ENCODE peak calls at places on chromosomes 12 and 14, in nine cellular contexts. I, A, E, V, L, B, Z, R and H are unnamed samples.

GRCh38 chr12:2172040-2172439 is 119.3 kb downstream of the CACNA1C start:
- DNase-seq in I (no peak), A (no peak), E (no peak), V (no peak), L (no peak), B (no peak), Z (no peak), R (no peak), H (no peak)

GRCh38 chr12:88520436-88520820 is 59.8 kb downstream of the KITLG start:
- DNase-seq in I (no peak), A (no peak), E (no peak), V (no peak), L (no peak), B (no peak), Z (no peak), R (no peak), H (no peak)

GRCh38 chr14:61472801-61473376 is 151.5 kb downstream of the PRKCH start:
- DNase-seq in I (peak), A (peak), E (peak), V (no peak), L (no peak), B (no peak), Z (peak), R (no peak), H (no peak)

GRCh38 chr14:90301580-90302181 is 30.1 kb downstream of the NRDE2 start:
- DNase-seq in I (no peak), A (peak), E (no peak), V (no peak), L (no peak), B (no peak), Z (no peak), R (peak), H (no peak)

GRCh38 chr14:58697927-58698641 is 60.3 kb downstream of the DACT1 start:
- DNase-seq in I (no peak), A (no peak), E (no peak), V (no peak), L (no peak), B (no peak), Z (no peak), R (peak), H (no peak)

GRCh38 chr12:11577658-11578260 is 71.7 kb upstream of the ETV6 start:
- DNase-seq in I (no peak), A (no peak), E (no peak), V (no peak), L (no peak), B (no peak), Z (no peak), R (peak), H (no peak)

GRCh38 chr12:69570000-69570516 is 15.2 kb upstream of the CCT2 start:
- DNase-seq in I (no peak), A (no peak), E (no peak), V (no peak), L (no peak), B (no peak), Z (no peak), R (peak), H (no peak)

GRCh38 chr12:128259556-128260070 is 7.4 kb upstream of the TMEM132C start:
- DNase-seq in I (no peak), A (peak), E (no peak), V (no peak), L (peak), B (peak), Z (no peak), R (peak), H (peak)

GRCh38 chr14:67717048-67717447 is 15.4 kb downstream of the RDH12 start:
- DNase-seq in I (no peak), A (no peak), E (no peak), V (no peak), L (no peak), B (no peak), Z (no peak), R (no peak), H (no peak)

GRCh38 chr12:106246891-106247730 is 709 bp downstream of the CKAP4 start:
- DNase-seq in I (peak), A (no peak), E (peak), V (peak), L (peak), B (peak), Z (peak), R (peak), H (no peak)

GRCh38 chr12:115216300-115216699 is 532.3 kb upstream of the TBX3 start:
- DNase-seq in I (no peak), A (no peak), E (no peak), V (no peak), L (no peak), B (no peak), Z (no peak), R (peak), H (no peak)

GRCh38 chr12:106918746-106919145 is 37.0 kb upstream of the TMEM263 start:
- DNase-seq in I (no peak), A (peak), E (no peak), V (no peak), L (no peak), B (no peak), Z (no peak), R (peak), H (no peak)

GRCh38 chr14:101512396-101512695 is 48.9 kb upstream of the DIO3 start:
- DNase-seq in I (no peak), A (no peak), E (no peak), V (no peak), L (no peak), B (no peak), Z (no peak), R (no peak), H (no peak)

GRCh38 chr12:49025463-49025862 is 6.9 kb upstream of the PRKAG1 start:
- DNase-seq in I (no peak), A (no peak), E (no peak), V (no peak), L (no peak), B (no peak), Z (no peak), R (no peak), H (no peak)

GRCh38 chr12:115584156-115584555 is 693.3 kb downstream of the MED13L start:
- DNase-seq in I (no peak), A (no peak), E (no peak), V (no peak), L (no peak), B (no peak), Z (no peak), R (peak), H (no peak)

GRCh38 chr12:88530868-88531267 is 49.4 kb downstream of the KITLG start:
- DNase-seq in I (no peak), A (no peak), E (no peak), V (no peak), L (no peak), B (no peak), Z (no peak), R (no peak), H (no peak)

GRCh38 chr14:52033131-52033642 is 35.7 kb downstream of the NID2 start:
- DNase-seq in I (no peak), A (no peak), E (no peak), V (no peak), L (no peak), B (no peak), Z (no peak), R (no peak), H (no peak)

GRCh38 chr12:128164533-128164932 is 102.4 kb upstream of the TMEM132C start:
- DNase-seq in I (no peak), A (no peak), E (no peak), V (no peak), L (no peak), B (no peak), Z (no peak), R (no peak), H (no peak)

GRCh38 chr12:103308396-103308795 is 187.4 kb downstream of the C12orf42 start:
- DNase-seq in I (no peak), A (no peak), E (no peak), V (no peak), L (no peak), B (no peak), Z (no peak), R (no peak), H (no peak)

GRCh38 chr14:50917449-50917848 is 26.8 kb downstream of the PYGL start:
- DNase-seq in I (no peak), A (no peak), E (no peak), V (no peak), L (no peak), B (no peak), Z (no peak), R (no peak), H (no peak)

GRCh38 chr12:7937867-7938506 is 2.0 kb upstream of the SLC2A3 start:
- DNase-seq in I (no peak), A (no peak), E (no peak), V (no peak), L (no peak), B (no peak), Z (no peak), R (no peak), H (no peak)

GRCh38 chr12:128365831-128366231 is 98.9 kb downstream of the TMEM132C start:
- DNase-seq in I (no peak), A (no peak), E (no peak), V (no peak), L (peak), B (peak), Z (no peak), R (no peak), H (peak)

GRCh38 chr12:122687091-122687490 is 16.1 kb downstream of the HCAR2 start:
- DNase-seq in I (no peak), A (no peak), E (no peak), V (no peak), L (no peak), B (no peak), Z (no peak), R (peak), H (no peak)

GRCh38 chr14:22887260-22887989 is 4.4 kb downstream of the REM2 start:
- DNase-seq in I (peak), A (peak), E (peak), V (no peak), L (peak), B (peak), Z (peak), R (peak), H (no peak)

GRCh38 chr12:11853126-11853525 is 203.7 kb downstream of the ETV6 start:
- DNase-seq in I (no peak), A (no peak), E (no peak), V (no peak), L (no peak), B (no peak), Z (no peak), R (no peak), H (peak)

GRCh38 chr14:85519661-85520305 is 10.2 kb upstream of the FLRT2 start:
- DNase-seq in I (no peak), A (no peak), E (no peak), V (no peak), L (no peak), B (no peak), Z (no peak), R (no peak), H (no peak)

GRCh38 chr14:89955022-89955414 is 488 bp upstream of the EFCAB11 start:
- DNase-seq in I (no peak), A (no peak), E (no peak), V (no peak), L (no peak), B (no peak), Z (peak), R (peak), H (no peak)

GRCh38 chr12:92745874-92746553 is 43.2 kb downstream of the PLEKHG7 start:
- DNase-seq in I (no peak), A (no peak), E (no peak), V (peak), L (peak), B (peak), Z (no peak), R (peak), H (peak)

GRCh38 chr12:1719139-1719538 is 28.3 kb downstream of the ADIPOR2 start:
- DNase-seq in I (no peak), A (no peak), E (no peak), V (no peak), L (no peak), B (no peak), Z (no peak), R (no peak), H (no peak)

GRCh38 chr12:42588981-42589464 is 523 bp downstream of the PRICKLE1 start:
- DNase-seq in I (no peak), A (no peak), E (no peak), V (peak), L (peak), B (no peak), Z (no peak), R (peak), H (no peak)

GRCh38 chr14:91273273-91273884 is 28.9 kb upstream of the GPR68 start:
- DNase-seq in I (no peak), A (no peak), E (no peak), V (no peak), L (no peak), B (no peak), Z (no peak), R (no peak), H (no peak)

GRCh38 chr14:103058209-103059055 is 1.1 kb upstream of the CDC42BPB start:
- DNase-seq in I (no peak), A (no peak), E (no peak), V (no peak), L (no peak), B (no peak), Z (no peak), R (peak), H (no peak)

DNA sequence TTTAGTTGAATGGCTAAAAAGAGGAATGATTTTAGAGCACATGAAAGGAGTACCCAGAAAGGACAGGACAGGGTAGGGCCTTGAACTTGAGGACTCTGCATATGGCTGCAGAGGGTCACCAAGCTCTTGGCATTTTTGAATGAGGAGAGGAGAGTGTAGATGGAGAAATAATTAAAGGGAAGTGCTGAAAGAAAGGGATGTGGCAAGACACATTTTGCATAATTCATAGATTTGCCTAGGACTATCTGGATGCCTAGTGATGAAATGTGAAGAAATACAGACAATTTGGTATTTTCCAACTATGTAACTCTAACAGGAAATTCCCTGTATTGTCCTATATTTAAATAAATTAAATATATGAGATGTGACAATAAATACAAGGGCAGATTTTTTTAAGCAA is 27.5 kb upstream of the MDM1 start:
- DNase-seq in I (no peak), A (no peak), E (no peak), V (no peak), L (no peak), B (no peak), Z (no peak), R (no peak), H (no peak)
- H3K27ac ChIP-seq in I (no peak), A (no peak), E (no peak), V (no peak), L (no peak), B (no peak), Z (peak), R (no peak), H (no peak)

DNA sequence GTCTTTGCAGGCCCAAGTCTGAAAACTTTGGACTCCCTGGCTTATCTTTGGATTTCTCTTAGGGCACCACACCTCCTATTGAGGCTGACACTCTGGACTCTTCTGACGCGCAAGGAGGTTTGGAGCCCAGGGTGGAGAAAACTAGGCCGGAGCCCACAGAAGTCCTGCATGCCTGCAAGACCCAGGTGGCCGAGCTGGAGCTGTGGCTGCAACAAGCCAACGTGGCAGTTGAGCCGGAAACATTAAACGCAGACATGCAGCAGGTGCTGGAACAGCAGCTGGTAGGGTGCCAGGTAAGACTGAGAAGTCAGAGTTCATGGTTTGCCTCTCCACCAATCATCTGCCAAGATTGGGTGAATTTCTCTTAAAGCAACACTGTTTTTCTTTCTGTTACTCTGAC is 180.9 kb downstream of the ESR2 start:
- DNase-seq in I (no peak), A (no peak), E (no peak), V (no peak), L (no peak), B (no peak), Z (no peak), R (peak), H (no peak)
- H3K27ac ChIP-seq in I (no peak), A (peak), E (no peak), V (no peak), L (no peak), B (no peak), Z (no peak), R (no peak), H (no peak)

GRCh38 chr14:99865408-99865807 is 72.2 kb downstream of the EML1 start:
- DNase-seq in I (no peak), A (no peak), E (no peak), V (no peak), L (no peak), B (no peak), Z (no peak), R (no peak), H (no peak)
- H3K27ac ChIP-seq in I (no peak), A (no peak), E (no peak), V (no peak), L (no peak), B (no peak), Z (no peak), R (no peak), H (no peak)

GRCh38 chr14:63752449-63753169 is 24.7 kb upstream of the SGPP1 start:
- DNase-seq in I (no peak), A (no peak), E (no peak), V (peak), L (no peak), B (peak), Z (no peak), R (peak), H (no peak)

GRCh38 chr14:63745858-63746425 is 18.1 kb upstream of the SGPP1 start:
- DNase-seq in I (no peak), A (peak), E (peak), V (no peak), L (no peak), B (no peak), Z (peak), R (no peak), H (no peak)

GRCh38 chr14:63745272-63745671 is 17.4 kb upstream of the SGPP1 start:
- DNase-seq in I (no peak), A (no peak), E (no peak), V (no peak), L (no peak), B (no peak), Z (no peak), R (no peak), H (no peak)

GRCh38 chr14:63747836-63748235 is 20.0 kb upstream of the SGPP1 start:
- DNase-seq in I (no peak), A (peak), E (no peak), V (no peak), L (no peak), B (no peak), Z (no peak), R (no peak), H (no peak)
- H3K27ac ChIP-seq in I (no peak), A (peak), E (no peak), V (no peak), L (no peak), B (no peak), Z (peak), R (no peak), H (no peak)

GRCh38 chr12:4272014-4272975 is 1.3 kb upstream of the CCND2 start:
- DNase-seq in I (peak), A (peak), E (peak), V (peak), L (peak), B (peak), Z (peak), R (no peak), H (peak)

GRCh38 chr12:4272976-4273650 is 449 bp upstream of the CCND2 start:
- DNase-seq in I (no peak), A (no peak), E (no peak), V (no peak), L (no peak), B (peak), Z (peak), R (no peak), H (no peak)

GRCh38 chr12:4270016-4270669 is 3.4 kb upstream of the CCND2 start:
- DNase-seq in I (no peak), A (no peak), E (peak), V (no peak), L (no peak), B (no peak), Z (peak), R (no peak), H (no peak)

GRCh38 chr12:4270670-4271432 is 2.7 kb upstream of the CCND2 start:
- DNase-seq in I (no peak), A (peak), E (peak), V (peak), L (peak), B (peak), Z (peak), R (no peak), H (no peak)

DNA sequence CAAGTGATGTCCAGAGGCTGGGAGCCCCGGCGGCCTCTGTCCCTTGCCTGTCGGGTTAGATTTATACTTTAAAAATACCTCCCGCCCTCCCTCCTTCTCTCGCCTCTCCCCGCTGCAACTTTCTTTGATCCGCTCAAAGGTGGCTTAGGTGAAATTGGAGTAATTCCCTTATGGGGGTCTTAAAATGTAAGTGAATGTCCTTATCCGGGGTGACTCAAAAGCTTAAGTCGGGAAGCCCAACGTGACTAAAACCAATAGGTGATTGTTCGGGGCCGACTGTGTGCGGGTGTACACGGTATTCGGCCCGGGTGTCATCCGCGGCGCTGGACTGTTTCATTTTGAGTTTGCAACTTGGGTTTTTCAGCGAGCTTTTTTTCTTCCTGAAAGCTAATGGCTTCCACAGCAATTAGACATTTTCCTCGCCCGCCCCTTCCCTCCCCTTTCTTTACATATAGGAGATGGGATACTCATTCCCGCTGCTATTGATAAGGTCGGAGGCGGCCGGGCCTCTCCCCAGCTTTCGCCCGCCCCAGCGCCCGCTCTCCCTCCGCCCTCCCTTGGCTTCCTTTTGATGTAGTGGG is 2.0 kb upstream of the CCND2 start:
- DNase-seq in I (no peak), A (no peak), E (peak), V (no peak), L (no peak), B (peak), Z (no peak), R (no peak), H (no peak)
- H3K27ac ChIP-seq in I (peak), A (no peak), E (peak), V (peak), L (peak), B (peak), Z (peak), R (no peak), H (peak)

GRCh38 chr12:45974883-45975282 is 15.5 kb downstream of the SCAF11 start:
- DNase-seq in I (no peak), A (no peak), E (no peak), V (no peak), L (no peak), B (no peak), Z (no peak), R (no peak), H (no peak)

GRCh38 chr12:45969084-45969483 is 21.3 kb downstream of the SCAF11 start:
- DNase-seq in I (no peak), A (no peak), E (no peak), V (no peak), L (no peak), B (no peak), Z (no peak), R (no peak), H (no peak)

GRCh38 chr12:45974171-45974719 is 16.1 kb downstream of the SCAF11 start:
- DNase-seq in I (no peak), A (no peak), E (no peak), V (no peak), L (no peak), B (no peak), Z (no peak), R (no peak), H (no peak)

GRCh38 chr12:45975506-45975905 is 14.9 kb downstream of the SCAF11 start:
- DNase-seq in I (no peak), A (no peak), E (no peak), V (no peak), L (no peak), B (no peak), Z (no peak), R (no peak), H (no peak)

DNA sequence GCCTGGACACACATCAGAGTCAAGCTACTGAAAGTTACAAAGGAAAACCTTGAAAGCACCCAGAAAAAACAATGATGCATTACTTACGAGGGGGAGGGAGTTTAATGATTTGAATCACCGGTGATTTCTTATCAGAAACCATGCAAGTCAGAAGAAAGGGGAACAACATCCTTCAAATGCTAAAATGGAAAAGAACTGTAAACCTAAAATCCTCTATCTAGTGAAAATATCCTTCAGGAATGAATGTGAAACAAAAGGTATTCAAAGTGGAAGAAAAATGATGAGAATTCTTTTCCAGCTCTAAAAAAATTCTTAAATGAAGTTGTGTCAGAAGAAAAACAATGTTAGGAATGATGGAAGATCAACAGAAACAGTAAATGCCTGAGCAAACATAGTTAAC is 16.8 kb downstream of the SCAF11 start:
- DNase-seq in I (no peak), A (no peak), E (no peak), V (no peak), L (no peak), B (no peak), Z (no peak), R (no peak), H (no peak)
- H3K27ac ChIP-seq in I (no peak), A (no peak), E (no peak), V (no peak), L (no peak), B (no peak), Z (no peak), R (no peak), H (no peak)

GRCh38 chr12:104944252-104944651 is 13.8 kb downstream of the SLC41A2 start:
- DNase-seq in I (no peak), A (no peak), E (no peak), V (no peak), L (no peak), B (no peak), Z (no peak), R (no peak), H (no peak)
- H3K27ac ChIP-seq in I (no peak), A (no peak), E (no peak), V (no peak), L (no peak), B (no peak), Z (no peak), R (no peak), H (no peak)